ENCODE peak calls at places on chromosomes 11 and 22, in five cellular contexts. One of them, this sample, is unnamed.

GRCh38 chr22:39120983-39121382 is 23.9 kb downstream of the APOBEC3H start:
- DNase-seq in choroid plexus epithelial cell: no peak
- DNase-seq in NCI-H524 treated with DMSO at 0.1 percent for 48 hours: no peak
- DNase-seq in stimulated activated CD4-positive, alpha-beta T cell treated with anti-CD3 and anti-CD28 coated beads, Interleukin-2, amount 100 ng/mL, for 48 hours: no peak
- DNase-seq in activated naive CD4-positive, alpha-beta T cell: no peak
- DNase-seq in this sample: no peak

GRCh38 chr11:58999291-58999680 is 60.0 kb downstream of the GLYATL1 start:
- DNase-seq in choroid plexus epithelial cell: no peak
- DNase-seq in NCI-H524 treated with DMSO at 0.1 percent for 48 hours: no peak
- DNase-seq in stimulated activated CD4-positive, alpha-beta T cell treated with anti-CD3 and anti-CD28 coated beads, Interleukin-2, amount 100 ng/mL, for 48 hours: no peak
- DNase-seq in activated naive CD4-positive, alpha-beta T cell: no peak
- DNase-seq in this sample: no peak

GRCh38 chr11:118282635-118283310 is 18.7 kb upstream of the MPZL2 start:
- DNase-seq in choroid plexus epithelial cell: no peak
- DNase-seq in NCI-H524 treated with DMSO at 0.1 percent for 48 hours: no peak
- DNase-seq in stimulated activated CD4-positive, alpha-beta T cell treated with anti-CD3 and anti-CD28 coated beads, Interleukin-2, amount 100 ng/mL, for 48 hours: no peak
- DNase-seq in activated naive CD4-positive, alpha-beta T cell: no peak
- DNase-seq in this sample: no peak

GRCh38 chr11:117654856-117655255 is 142.2 kb downstream of the DSCAML1 start:
- DNase-seq in choroid plexus epithelial cell: no peak
- DNase-seq in NCI-H524 treated with DMSO at 0.1 percent for 48 hours: peak
- DNase-seq in stimulated activated CD4-positive, alpha-beta T cell treated with anti-CD3 and anti-CD28 coated beads, Interleukin-2, amount 100 ng/mL, for 48 hours: no peak
- DNase-seq in activated naive CD4-positive, alpha-beta T cell: no peak
- DNase-seq in this sample: no peak

GRCh38 chr11:119323532-119324033 is 6.7 kb upstream of the MCAM start:
- DNase-seq in choroid plexus epithelial cell: peak
- DNase-seq in NCI-H524 treated with DMSO at 0.1 percent for 48 hours: no peak
- DNase-seq in stimulated activated CD4-positive, alpha-beta T cell treated with anti-CD3 and anti-CD28 coated beads, Interleukin-2, amount 100 ng/mL, for 48 hours: peak
- DNase-seq in activated naive CD4-positive, alpha-beta T cell: peak
- DNase-seq in this sample: peak

GRCh38 chr11:96905084-96905641 is 515.4 kb downstream of the JRKL start:
- DNase-seq in choroid plexus epithelial cell: no peak
- DNase-seq in NCI-H524 treated with DMSO at 0.1 percent for 48 hours: no peak
- DNase-seq in stimulated activated CD4-positive, alpha-beta T cell treated with anti-CD3 and anti-CD28 coated beads, Interleukin-2, amount 100 ng/mL, for 48 hours: no peak
- DNase-seq in activated naive CD4-positive, alpha-beta T cell: no peak
- DNase-seq in this sample: no peak

GRCh38 chr11:77589521-77590193 is at the start of gene AQP11:
- DNase-seq in choroid plexus epithelial cell: peak
- DNase-seq in NCI-H524 treated with DMSO at 0.1 percent for 48 hours: no peak
- DNase-seq in stimulated activated CD4-positive, alpha-beta T cell treated with anti-CD3 and anti-CD28 coated beads, Interleukin-2, amount 100 ng/mL, for 48 hours: peak
- DNase-seq in activated naive CD4-positive, alpha-beta T cell: peak
- DNase-seq in this sample: peak

GRCh38 chr11:14612624-14613023 is 31.0 kb upstream of the PDE3B start:
- DNase-seq in choroid plexus epithelial cell: no peak
- DNase-seq in NCI-H524 treated with DMSO at 0.1 percent for 48 hours: no peak
- DNase-seq in stimulated activated CD4-positive, alpha-beta T cell treated with anti-CD3 and anti-CD28 coated beads, Interleukin-2, amount 100 ng/mL, for 48 hours: no peak
- DNase-seq in activated naive CD4-positive, alpha-beta T cell: no peak
- DNase-seq in this sample: no peak

GRCh38 chr22:29751669-29752068 is 15.1 kb downstream of the ZMAT5 start:
- DNase-seq in choroid plexus epithelial cell: peak
- DNase-seq in NCI-H524 treated with DMSO at 0.1 percent for 48 hours: no peak
- DNase-seq in stimulated activated CD4-positive, alpha-beta T cell treated with anti-CD3 and anti-CD28 coated beads, Interleukin-2, amount 100 ng/mL, for 48 hours: no peak
- DNase-seq in activated naive CD4-positive, alpha-beta T cell: no peak
- DNase-seq in this sample: no peak

GRCh38 chr11:128480066-128480465 is 107.3 kb downstream of the ETS1 start:
- DNase-seq in choroid plexus epithelial cell: no peak
- DNase-seq in NCI-H524 treated with DMSO at 0.1 percent for 48 hours: no peak
- DNase-seq in stimulated activated CD4-positive, alpha-beta T cell treated with anti-CD3 and anti-CD28 coated beads, Interleukin-2, amount 100 ng/mL, for 48 hours: no peak
- DNase-seq in activated naive CD4-positive, alpha-beta T cell: no peak
- DNase-seq in this sample: no peak

GRCh38 chr11:18844753-18845367 is 53.3 kb upstream of the PTPN5 start:
- DNase-seq in choroid plexus epithelial cell: peak
- DNase-seq in NCI-H524 treated with DMSO at 0.1 percent for 48 hours: no peak
- DNase-seq in stimulated activated CD4-positive, alpha-beta T cell treated with anti-CD3 and anti-CD28 coated beads, Interleukin-2, amount 100 ng/mL, for 48 hours: no peak
- DNase-seq in activated naive CD4-positive, alpha-beta T cell: no peak
- DNase-seq in this sample: no peak

GRCh38 chr11:47566166-47566546 is 757 bp downstream of the PTPMT1 start:
- DNase-seq in choroid plexus epithelial cell: no peak
- DNase-seq in NCI-H524 treated with DMSO at 0.1 percent for 48 hours: no peak
- DNase-seq in stimulated activated CD4-positive, alpha-beta T cell treated with anti-CD3 and anti-CD28 coated beads, Interleukin-2, amount 100 ng/mL, for 48 hours: no peak
- DNase-seq in activated naive CD4-positive, alpha-beta T cell: no peak
- DNase-seq in this sample: no peak

GRCh38 chr11:10453261-10453660 is 1.8 kb upstream of the AMPD3 start:
- DNase-seq in choroid plexus epithelial cell: no peak
- DNase-seq in NCI-H524 treated with DMSO at 0.1 percent for 48 hours: no peak
- DNase-seq in stimulated activated CD4-positive, alpha-beta T cell treated with anti-CD3 and anti-CD28 coated beads, Interleukin-2, amount 100 ng/mL, for 48 hours: no peak
- DNase-seq in activated naive CD4-positive, alpha-beta T cell: no peak
- DNase-seq in this sample: no peak